ENCODE peak calls at places on chromosomes 3 and 15, in nine cellular contexts. E, O, C, X, U, M, J, P and I are unnamed samples.

GRCh38 chr15:38672814-38673292 is 108.2 kb upstream of the RASGRP1 start:
- DNase-seq in E (peak; percentile 38), O (peak; percentile 33), C (no peak), X (no peak), U (no peak), M (no peak), J (no peak), P (no peak), I (no peak)

GRCh38 chr15:85725564-85725963 is 69.2 kb downstream of the KLHL25 start:
- DNase-seq in E (no peak), O (no peak), C (no peak), X (no peak), U (no peak), M (no peak), J (no peak), P (no peak), I (no peak)

GRCh38 chr3:160314949-160315348 is 84.1 kb downstream of the IFT80 start:
- DNase-seq in E (no peak), O (no peak), C (no peak), X (no peak), U (no peak), M (no peak), J (no peak), P (no peak), I (no peak)

GRCh38 chr15:78210349-78210717 is 24.0 kb downstream of the ACSBG1 start:
- DNase-seq in E (no peak), O (no peak), C (no peak), X (no peak), U (no peak), M (no peak), J (no peak), P (no peak), I (no peak)

GRCh38 chr15:60477991-60478632 is 830 bp downstream of the ICE2 start:
- DNase-seq in E (no peak), O (no peak), C (peak; percentile 5), X (peak; percentile 42), U (peak; percentile 75), M (no peak), J (peak; percentile 35), P (peak; percentile 74), I (no peak)

GRCh38 chr3:43207628-43208085 is 78.7 kb upstream of the SNRK start:
- DNase-seq in E (no peak), O (no peak), C (no peak), X (no peak), U (peak; percentile 36), M (no peak), J (no peak), P (no peak), I (no peak)

GRCh38 chr15:85687329-85687728 is 107.4 kb downstream of the KLHL25 start:
- DNase-seq in E (no peak), O (no peak), C (no peak), X (no peak), U (no peak), M (no peak), J (no peak), P (peak; percentile 12), I (no peak)

GRCh38 chr3:172915911-172916514 is 165.5 kb downstream of the ECT2 start:
- DNase-seq in E (no peak), O (no peak), C (no peak), X (no peak), U (no peak), M (peak; percentile 97), J (no peak), P (no peak), I (no peak)

GRCh38 chr3:32177702-32178198 is 60.7 kb upstream of the CMTM8 start:
- DNase-seq in E (no peak), O (no peak), C (peak; percentile 21), X (peak; percentile 91), U (peak; percentile 88), M (no peak), J (peak; percentile 92), P (peak; percentile 89), I (peak; percentile 66)

GRCh38 chr3:172749201-172749965 is 1.1 kb upstream of the ECT2 start:
- DNase-seq in E (no peak), O (no peak), C (no peak), X (peak; percentile 87), U (peak; percentile 91), M (peak; percentile 34), J (peak; percentile 95), P (no peak), I (no peak)

GRCh38 chr3:131619821-131620220 is 117.0 kb upstream of the MRPL3 start:
- DNase-seq in E (no peak), O (no peak), C (no peak), X (no peak), U (no peak), M (no peak), J (no peak), P (no peak), I (no peak)

GRCh38 chr3:178420033-178420432 is 116.2 kb upstream of the KCNMB2 start:
- DNase-seq in E (no peak), O (no peak), C (no peak), X (no peak), U (no peak), M (peak; percentile 97), J (no peak), P (no peak), I (no peak)

GRCh38 chr15:74461847-74462511 is 1.0 kb upstream of the UBL7 start:
- DNase-seq in E (no peak), O (no peak), C (no peak), X (no peak), U (peak; percentile 15), M (no peak), J (no peak), P (no peak), I (no peak)

GRCh38 chr15:58182460-58183163 is 44.4 kb downstream of the AQP9 start:
- DNase-seq in E (no peak), O (no peak), C (no peak), X (peak; percentile 73), U (peak; percentile 70), M (no peak), J (peak; percentile 71), P (peak; percentile 56), I (peak; percentile 2)

GRCh38 chr3:38627956-38628355 is 21.5 kb downstream of the SCN5A start:
- DNase-seq in E (no peak), O (no peak), C (no peak), X (no peak), U (peak; percentile 17), M (no peak), J (peak; percentile 9), P (peak; percentile 33), I (no peak)

GRCh38 chr3:127324080-127324479 is 36.2 kb upstream of the PRR20G start:
- DNase-seq in E (no peak), O (no peak), C (no peak), X (no peak), U (no peak), M (no peak), J (no peak), P (no peak), I (no peak)

GRCh38 chr15:88491158-88491557 is 23.6 kb downstream of the MRPS11 start:
- DNase-seq in E (no peak), O (no peak), C (no peak), X (no peak), U (peak; percentile 80), M (no peak), J (no peak), P (no peak), I (no peak)

GRCh38 chr3:189239616-189240015 is 67.8 kb downstream of the TPRG1 start:
- DNase-seq in E (no peak), O (no peak), C (no peak), X (no peak), U (no peak), M (no peak), J (no peak), P (no peak), I (no peak)

GRCh38 chr3:54032598-54032997 is 89.8 kb upstream of the CACNA2D3 start:
- DNase-seq in E (no peak), O (no peak), C (no peak), X (no peak), U (no peak), M (no peak), J (no peak), P (no peak), I (no peak)

GRCh38 chr3:178795349-178795748 is 259.1 kb downstream of the KCNMB2 start:
- DNase-seq in E (no peak), O (no peak), C (no peak), X (no peak), U (no peak), M (no peak), J (no peak), P (peak; percentile 2), I (no peak)

GRCh38 chr3:11544413-11545181 is 99.1 kb downstream of the VGLL4 start:
- DNase-seq in E (no peak), O (no peak), C (no peak), X (peak; percentile 42), U (no peak), M (no peak), J (peak; percentile 41), P (peak; percentile 69), I (no peak)

GRCh38 chr3:103706671-103707070 is 1271.9 kb downstream of the ZPLD1 start:
- DNase-seq in E (no peak), O (no peak), C (no peak), X (no peak), U (no peak), M (no peak), J (no peak), P (no peak), I (no peak)

GRCh38 chr3:134229038-134229437 is 21.6 kb downstream of the RYK start:
- DNase-seq in E (no peak), O (no peak), C (no peak), X (no peak), U (no peak), M (no peak), J (no peak), P (no peak), I (no peak)

GRCh38 chr3:59273976-59274375 is 224.2 kb upstream of the CFAP20DC start:
- DNase-seq in E (no peak), O (no peak), C (no peak), X (peak; percentile 26), U (no peak), M (no peak), J (peak; percentile 12), P (no peak), I (no peak)

GRCh38 chr3:14549256-14549931 is 9.3 kb upstream of the GRIP2 start:
- DNase-seq in E (no peak), O (no peak), C (no peak), X (no peak), U (peak; percentile 10), M (no peak), J (peak; percentile 11), P (peak; percentile 26), I (no peak)

GRCh38 chr3:181851063-181851462 is 139.3 kb downstream of the SOX2 start:
- DNase-seq in E (no peak), O (no peak), C (no peak), X (no peak), U (peak; percentile 52), M (no peak), J (no peak), P (no peak), I (no peak)

GRCh38 chr3:76554717-76555116 is 485.2 kb upstream of the ROBO2 start:
- DNase-seq in E (no peak), O (no peak), C (no peak), X (no peak), U (no peak), M (no peak), J (peak; percentile 39), P (no peak), I (no peak)

GRCh38 chr3:73766599-73767378 is 142.0 kb upstream of the PDZRN3 start:
- DNase-seq in E (no peak), O (no peak), C (no peak), X (peak; percentile 96), U (no peak), M (no peak), J (peak; percentile 88), P (peak; percentile 66), I (no peak)

GRCh38 chr15:63292771-63293170 is 15.4 kb downstream of the APH1B start:
- DNase-seq in E (no peak), O (no peak), C (no peak), X (peak; percentile 21), U (no peak), M (no peak), J (peak; percentile 47), P (no peak), I (no peak)

GRCh38 chr3:150349314-150350097 is 58.6 kb upstream of the TSC22D2 start:
- DNase-seq in E (no peak), O (no peak), C (no peak), X (no peak), U (peak; percentile 47), M (no peak), J (no peak), P (no peak), I (no peak)